ENCODE peak calls at places on chromosomes 12 and 14, in ten cellular contexts. K is frontal cortex, Y is GM13976, Z is NCI-H1417, Q is Caki2, E is IMR-90, O is posterior cingulate gyrus, R is suprapubic skin, A is endothelial cell, M is WTC11. U is an unnamed sample.

GRCh38 chr12:31524791-31525495 is 66.0 kb downstream of the DENND5B start:
- DNase-seq in K (no peak), Y (peak), Z (no peak), Q (peak), E (peak), O (no peak), R (no peak), A (no peak), M (no peak), U (no peak)

GRCh38 chr14:60655114-60655897 is 6.0 kb upstream of the SIX1 start:
- DNase-seq in K (no peak), Y (no peak), Z (no peak), Q (no peak), E (no peak), O (no peak), R (no peak), A (no peak), M (no peak), U (no peak)

GRCh38 chr12:121536929-121537813 is 43.7 kb downstream of the KDM2B start:
- DNase-seq in K (peak), Y (peak), Z (peak), Q (peak), E (peak), O (peak), R (peak), A (peak), M (peak), U (peak)

GRCh38 chr12:89247962-89248361 is 104.3 kb downstream of the DUSP6 start:
- DNase-seq in K (no peak), Y (no peak), Z (no peak), Q (no peak), E (peak), O (no peak), R (no peak), A (no peak), M (no peak), U (no peak)

GRCh38 chr14:105419305-105420091 is at the start of gene MTA1:
- DNase-seq in K (peak), Y (peak), Z (peak), Q (no peak), E (peak), O (peak), R (peak), A (no peak), M (no peak), U (peak)

GRCh38 chr14:63922696-63923421 is 70.1 kb downstream of the SYNE2 start:
- DNase-seq in K (no peak), Y (peak), Z (peak), Q (peak), E (peak), O (no peak), R (no peak), A (no peak), M (no peak), U (no peak)

GRCh38 chr14:24761141-24761540 is 127.2 kb upstream of the GZMB start:
- DNase-seq in K (no peak), Y (no peak), Z (no peak), Q (no peak), E (no peak), O (no peak), R (no peak), A (no peak), M (no peak), U (no peak)

GRCh38 chr12:14771651-14772137 is 31.6 kb downstream of the WBP11 start:
- DNase-seq in K (no peak), Y (peak), Z (peak), Q (peak), E (no peak), O (no peak), R (no peak), A (peak), M (peak), U (peak)

GRCh38 chr12:6085841-6086240 is 38.6 kb downstream of the VWF start:
- DNase-seq in K (no peak), Y (no peak), Z (no peak), Q (no peak), E (no peak), O (no peak), R (peak), A (no peak), M (no peak), U (no peak)

GRCh38 chr14:94132285-94132887 is 3.0 kb upstream of the IFI27L2 start:
- DNase-seq in K (no peak), Y (peak), Z (peak), Q (peak), E (peak), O (peak), R (no peak), A (peak), M (peak), U (peak)

GRCh38 chr14:96584907-96585671 is 82.9 kb downstream of the PAPOLA start:
- DNase-seq in K (no peak), Y (no peak), Z (no peak), Q (no peak), E (no peak), O (no peak), R (no peak), A (no peak), M (no peak), U (peak)

U was measured in CD8-positive, alpha-beta T cell.